ENCODE peak calls at places on chromosomes 13 and 19, in four cellular contexts. U is NCI-H1092, M is heart left ventricle, G is Peyer's patch. W is an unnamed sample.

GRCh38 chr19:11264452-11265176 is 2.3 kb upstream of the DOCK6 start:
- DNase-seq in U (no peak), M (peak), G (no peak), W (no peak)

GRCh38 chr13:51479199-51479523 is 26.3 kb upstream of the INTS6 start:
- DNase-seq in U (no peak), M (no peak), G (no peak), W (no peak)

GRCh38 chr19:48473161-48473966 is 4.2 kb downstream of the CYTH2 start:
- DNase-seq in U (no peak), M (no peak), G (no peak), W (no peak)

GRCh38 chr13:69706807-69707206 is 400.8 kb upstream of the ATXN8OS start:
- DNase-seq in U (no peak), M (no peak), G (no peak), W (no peak)

GRCh38 chr19:32124585-32124984 is 220.8 kb upstream of the ZNF507 start:
- DNase-seq in U (no peak), M (no peak), G (no peak), W (no peak)

GRCh38 chr19:400976-401835 is 7.7 kb downstream of the C2CD4C start:
- DNase-seq in U (no peak), M (no peak), G (no peak), W (no peak)

GRCh38 chr19:40337107-40337506 is 11.1 kb downstream of the C19orf47 start:
- DNase-seq in U (no peak), M (no peak), G (no peak), W (no peak)

GRCh38 chr13:114151565-114152284 is 19.3 kb upstream of the RASA3 start:
- DNase-seq in U (peak), M (peak), G (peak), W (no peak)

GRCh38 chr13:112697756-112698655 is 8.2 kb downstream of the ATP11A start:
- DNase-seq in U (no peak), M (no peak), G (no peak), W (no peak)

GRCh38 chr19:19115954-19116353 is 22.3 kb downstream of the TMEM161A start:
- DNase-seq in U (no peak), M (no peak), G (peak), W (peak)

GRCh38 chr13:99749627-99750026 is 221.9 kb downstream of the ZIC5 start:
- DNase-seq in U (no peak), M (no peak), G (no peak), W (no peak)